ENCODE peak calls at places on chromosome 9, in ten cellular contexts. D, Z, R, W, V, M, K, F, J and Q are unnamed samples.

GRCh38 chr9:132637351-132637750 is 32.4 kb downstream of the DDX31 start:
- DNase-seq in D (no peak), V (no peak), M (no peak), J (no peak), K (no peak), Z (no peak), R (no peak), F (peak; percentile 52), W (peak; percentile 20), Q (no peak)

GRCh38 chr9:121562261-121562780 is 62.7 kb upstream of the GGTA1 start:
- DNase-seq in Z (no peak), K (no peak), M (no peak), J (no peak), F (no peak), D (peak; percentile 34), R (no peak), V (no peak), W (no peak), Q (no peak)

GRCh38 chr9:134913041-134913712 is 4.5 kb downstream of the FCN1 start:
- DNase-seq in Z (no peak), R (no peak), D (no peak), W (no peak), F (no peak), J (no peak), M (peak; percentile 6), K (peak; percentile 30), V (no peak), Q (peak; percentile 65)

GRCh38 chr9:95065224-95065623 is 252.3 kb downstream of the FANCC start:
- DNase-seq in V (no peak), D (no peak), F (no peak), W (no peak), J (no peak), Z (peak; percentile 50), R (no peak), M (no peak), K (peak; percentile 56), Q (no peak)

GRCh38 chr9:33106827-33107621 is 30.6 kb upstream of the SMU1 start:
- DNase-seq in D (no peak), W (no peak), J (no peak), F (no peak), V (peak; percentile 88), Z (peak; percentile 83), K (peak; percentile 76), R (no peak), M (no peak), Q (no peak)

GRCh38 chr9:33265211-33265885 is 499 bp downstream of the CHMP5 start:
- DNase-seq in J (no peak), W (no peak), D (no peak), R (no peak), M (no peak), F (peak; percentile 20), V (peak; percentile 3), K (peak; percentile 62), Z (no peak), Q (no peak)

GRCh38 chr9:38439291-38439915 is 15.1 kb upstream of the IGFBPL1 start:
- DNase-seq in W (no peak), D (no peak), M (no peak), K (no peak), V (no peak), Z (no peak), J (no peak), R (peak; percentile 19), F (no peak), Q (no peak)

GRCh38 chr9:128045876-128046275 is 21.2 kb downstream of the NAIF1 start:
- DNase-seq in J (no peak), W (no peak), Z (no peak), F (no peak), R (no peak), M (no peak), V (no peak), D (no peak), K (no peak), Q (no peak)

GRCh38 chr9:115921301-115921700 is 232.3 kb upstream of the PAPPA start:
- DNase-seq in Z (peak; percentile 91), K (no peak), W (no peak), R (no peak), V (peak; percentile 64), F (no peak), D (no peak), M (no peak), J (no peak), Q (no peak)

GRCh38 chr9:71944754-71945409 is 33.4 kb downstream of the C9orf85 start:
- DNase-seq in D (no peak), F (no peak), Z (peak; percentile 16), W (no peak), V (no peak), M (no peak), K (no peak), R (no peak), J (peak; percentile 18), Q (no peak)

GRCh38 chr9:121259935-121260334 is 8.0 kb upstream of the GSN start:
- DNase-seq in V (no peak), W (no peak), R (no peak), K (no peak), D (no peak), F (no peak), J (no peak), Z (no peak), M (no peak), Q (no peak)

DNA sequence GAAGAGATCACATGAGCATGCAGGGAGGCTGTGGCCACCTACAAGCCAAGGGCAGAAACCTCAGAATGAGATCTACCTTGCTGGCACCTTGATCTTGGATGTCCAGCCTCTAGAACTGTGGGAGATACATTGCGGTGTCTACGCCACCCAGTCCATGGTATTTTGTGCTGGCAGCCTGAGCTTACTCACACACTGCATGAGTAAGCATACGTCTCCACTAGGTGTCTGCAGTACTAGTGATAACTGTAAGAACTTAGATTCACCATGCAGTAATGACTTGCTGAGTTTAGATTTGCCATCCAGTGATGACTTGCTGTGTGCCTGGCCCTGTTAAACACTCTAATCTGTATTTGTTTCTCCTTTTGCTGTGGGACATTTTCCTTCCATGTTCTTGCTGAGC is 417.7 kb downstream of the GADD45G start:
- DNase-seq in M (no peak), D (no peak), F (no peak), V (no peak), R (no peak), W (no peak), Z (no peak), J (no peak), K (no peak), Q (no peak)
- TF ChIP-seq CTCF in M (no peak), D (no peak), F (no peak), V (no peak), R (no peak), W (no peak), Z (no peak), J (no peak), K (no peak), Q (no peak)

GRCh38 chr9:92438900-92439526 is 14.7 kb upstream of the OMD start:
- DNase-seq in F (no peak), W (no peak), J (peak; percentile 3), Z (peak; percentile 54), V (peak; percentile 62), D (peak; percentile 4), M (no peak), R (no peak), K (no peak), Q (no peak)
- TF ChIP-seq CTCF in F (peak; percentile 46), W (no peak), J (no peak), Z (peak; percentile 36), V (peak; percentile 22), D (no peak), M (peak; percentile 39), R (peak; percentile 39), K (peak; percentile 22), Q (peak; percentile 65)

GRCh38 chr9:35839926-35840325 is 10.9 kb downstream of the TMEM8B start:
- DNase-seq in F (no peak), K (no peak), M (no peak), J (no peak), D (no peak), V (no peak), Z (no peak), W (no peak), R (no peak), Q (no peak)

GRCh38 chr9:35844628-35845301 is 15.7 kb downstream of the TMEM8B start:
- DNase-seq in D (peak; percentile 86), K (no peak), V (peak; percentile 93), F (peak; percentile 54), R (no peak), W (no peak), M (peak; percentile 65), J (peak; percentile 26), Z (peak; percentile 96), Q (no peak)

GRCh38 chr9:35842020-35842745 is 13.2 kb downstream of the TMEM8B start:
- DNase-seq in W (no peak), R (no peak), D (peak; percentile 94), F (no peak), M (no peak), J (no peak), V (no peak), Z (peak; percentile 69), K (no peak), Q (no peak)

GRCh38 chr9:35840901-35841900 is 12.2 kb downstream of the TMEM8B start:
- DNase-seq in W (no peak), J (no peak), R (no peak), F (no peak), V (no peak), D (no peak), M (no peak), K (no peak), Z (no peak), Q (no peak)

GRCh38 chr9:35842795-35843194 is 13.8 kb downstream of the TMEM8B start:
- DNase-seq in M (no peak), W (no peak), D (no peak), V (no peak), Z (no peak), K (no peak), R (no peak), J (no peak), F (no peak), Q (no peak)
- TF ChIP-seq CTCF in M (no peak), W (no peak), D (no peak), V (no peak), Z (no peak), K (no peak), R (no peak), J (no peak), F (no peak), Q (no peak)

GRCh38 chr9:86613943-86614342 is 259.7 kb upstream of the TUT7 start:
- DNase-seq in V (no peak), F (no peak), K (no peak), Z (no peak), J (no peak), M (no peak), W (no peak), R (no peak), D (no peak), Q (no peak)

DNA sequence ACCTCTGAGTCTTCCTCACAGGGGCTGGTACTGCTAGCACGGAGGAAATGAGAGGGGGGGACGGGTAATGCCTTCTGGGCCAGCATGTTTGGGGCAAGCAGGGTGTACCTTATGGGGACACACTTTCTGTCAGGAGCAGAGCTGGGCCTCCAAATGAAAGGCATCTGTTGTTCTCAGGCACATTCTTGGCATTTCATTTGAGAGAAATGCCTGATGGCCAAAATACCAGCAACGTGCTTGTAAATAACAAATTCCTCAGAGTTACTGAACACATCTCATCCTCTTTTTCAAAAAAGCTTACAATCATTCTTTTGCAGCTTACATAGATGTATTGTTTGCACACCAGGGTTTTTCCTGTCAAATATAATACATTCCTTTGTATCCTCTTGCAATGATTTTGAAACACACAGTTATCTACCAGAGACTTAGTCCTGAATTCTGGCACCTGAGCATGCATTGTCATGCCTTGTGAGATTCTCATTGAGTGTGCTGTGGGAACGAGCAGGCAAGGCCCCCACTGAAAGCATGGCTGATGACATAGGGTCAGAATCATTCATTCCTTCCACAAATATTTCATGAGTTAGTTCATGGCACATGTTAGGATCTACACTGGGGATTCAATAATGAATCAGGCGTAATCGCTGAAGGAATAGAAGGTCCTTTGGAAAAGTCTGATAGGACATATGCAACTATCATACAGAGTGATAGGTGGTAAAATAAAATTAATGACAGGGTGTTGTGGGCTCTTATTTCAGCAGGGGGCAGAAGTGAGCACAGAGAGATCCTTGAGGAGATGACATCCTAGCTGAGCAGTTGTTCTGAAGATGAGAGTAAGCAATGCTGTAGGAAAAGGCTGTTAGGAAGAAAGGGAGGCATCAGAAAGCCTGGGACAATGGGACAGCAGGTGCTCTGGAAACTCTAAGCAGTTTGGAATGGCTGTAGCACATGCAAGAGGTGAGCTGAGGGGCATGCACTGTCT is 260.9 kb upstream of the TUT7 start:
- DNase-seq in M (no peak), V (peak; percentile 79), J (no peak), F (no peak), W (no peak), Z (peak; percentile 58), R (no peak), K (no peak), D (peak; percentile 17), Q (peak; percentile 34)
- TF ChIP-seq CTCF in M (peak; percentile 20), V (peak; percentile 58), J (peak; percentile 63), F (peak; percentile 18), W (peak; percentile 53), Z (peak; percentile 60), R (peak; percentile 24), K (peak; percentile 25), D (peak; percentile 31), Q (peak; percentile 71)